ENCODE peak calls at places on chromosomes 1 and 21, in five cellular contexts. One of them, this sample, is unnamed.
A peak's percentile ranks its signal among the peaks of the same experiment; 100 is the strongest.

GRCh38 chr1:41102208-41102607 is 80.7 kb upstream of the SLFNL1 start:
- DNase-seq in IMR-90: peak; percentile 97
- DNase-seq in body of pancreas: peak; percentile 94
- DNase-seq in ovary: peak; percentile 95
- DNase-seq in lower leg skin: peak; percentile 97
- DNase-seq in this sample: peak; percentile 87

GRCh38 chr1:205360166-205360565 is 3.4 kb upstream of the KLHDC8A start:
- DNase-seq in IMR-90: no peak
- DNase-seq in body of pancreas: no peak
- DNase-seq in ovary: no peak
- DNase-seq in lower leg skin: no peak
- DNase-seq in this sample: no peak

GRCh38 chr1:156592158-156592909 is 758 bp downstream of the NAXE start:
- DNase-seq in IMR-90: no peak
- DNase-seq in body of pancreas: no peak
- DNase-seq in ovary: no peak
- DNase-seq in lower leg skin: no peak
- DNase-seq in this sample: no peak

GRCh38 chr21:17200250-17200649 is 312.6 kb upstream of the CXADR start:
- DNase-seq in IMR-90: no peak
- DNase-seq in body of pancreas: no peak
- DNase-seq in ovary: no peak
- DNase-seq in lower leg skin: no peak
- DNase-seq in this sample: no peak

GRCh38 chr1:226476657-226477319 is 68.9 kb upstream of the PARP1 start:
- DNase-seq in IMR-90: peak; percentile 6
- DNase-seq in body of pancreas: no peak
- DNase-seq in ovary: no peak
- DNase-seq in lower leg skin: peak; percentile 49
- DNase-seq in this sample: no peak

GRCh38 chr1:100860397-100860991 is 34.1 kb downstream of the EXTL2 start:
- DNase-seq in IMR-90: peak; percentile 75
- DNase-seq in body of pancreas: no peak
- DNase-seq in ovary: no peak
- DNase-seq in lower leg skin: no peak
- DNase-seq in this sample: no peak

GRCh38 chr21:44527983-44528633 is 11.9 kb downstream of the KRTAP10-1 start:
- DNase-seq in IMR-90: no peak
- DNase-seq in body of pancreas: peak; percentile 5
- DNase-seq in ovary: no peak
- DNase-seq in lower leg skin: peak; percentile 76
- DNase-seq in this sample: no peak

GRCh38 chr1:245956225-245956624 is 550.9 kb downstream of the SMYD3 start:
- DNase-seq in IMR-90: peak; percentile 55
- DNase-seq in body of pancreas: no peak
- DNase-seq in ovary: no peak
- DNase-seq in lower leg skin: no peak
- DNase-seq in this sample: no peak

GRCh38 chr1:156801409-156802121 is 15.1 kb downstream of the SH2D2A start:
- DNase-seq in IMR-90: peak; percentile 54
- DNase-seq in body of pancreas: no peak
- DNase-seq in ovary: no peak
- DNase-seq in lower leg skin: peak; percentile 73
- DNase-seq in this sample: no peak

GRCh38 chr1:3021801-3022401 is 634 bp downstream of the ACTRT2 start:
- DNase-seq in IMR-90: no peak
- DNase-seq in body of pancreas: no peak
- DNase-seq in ovary: no peak
- DNase-seq in lower leg skin: peak; percentile 85
- DNase-seq in this sample: no peak

GRCh38 chr1:234658143-234658542 is 48.2 kb upstream of the IRF2BP2 start:
- DNase-seq in IMR-90: peak; percentile 73
- DNase-seq in body of pancreas: peak; percentile 91
- DNase-seq in ovary: no peak
- DNase-seq in lower leg skin: peak; percentile 91
- DNase-seq in this sample: no peak

GRCh38 chr1:222068937-222069336 is 327.0 kb upstream of the DUSP10 start:
- DNase-seq in IMR-90: no peak
- DNase-seq in body of pancreas: no peak
- DNase-seq in ovary: no peak
- DNase-seq in lower leg skin: no peak
- DNase-seq in this sample: no peak

GRCh38 chr1:46508760-46509159 is 19.1 kb downstream of the DMBX1 start:
- DNase-seq in IMR-90: peak; percentile 15
- DNase-seq in body of pancreas: no peak
- DNase-seq in ovary: no peak
- DNase-seq in lower leg skin: no peak
- DNase-seq in this sample: no peak

GRCh38 chr1:1626207-1627141 is 5.5 kb upstream of the MMP23B start:
- DNase-seq in IMR-90: no peak
- DNase-seq in body of pancreas: no peak
- DNase-seq in ovary: no peak
- DNase-seq in lower leg skin: no peak
- DNase-seq in this sample: no peak

GRCh38 chr21:37671381-37671780 is 244.9 kb downstream of the KCNJ6 start:
- DNase-seq in IMR-90: no peak
- DNase-seq in body of pancreas: no peak
- DNase-seq in ovary: no peak
- DNase-seq in lower leg skin: no peak
- DNase-seq in this sample: no peak

GRCh38 chr1:27572019-27572678 is 31.8 kb downstream of the AHDC1 start:
- DNase-seq in IMR-90: no peak
- DNase-seq in body of pancreas: no peak
- DNase-seq in ovary: peak; percentile 43
- DNase-seq in lower leg skin: no peak
- DNase-seq in this sample: peak; percentile 87

GRCh38 chr1:245648749-245649517 is 494.1 kb downstream of the KIF26B start:
- DNase-seq in IMR-90: no peak
- DNase-seq in body of pancreas: no peak
- DNase-seq in ovary: no peak
- DNase-seq in lower leg skin: no peak
- DNase-seq in this sample: no peak

GRCh38 chr1:37096523-37096922 is 62.2 kb upstream of the GRIK3 start:
- DNase-seq in IMR-90: no peak
- DNase-seq in body of pancreas: no peak
- DNase-seq in ovary: no peak
- DNase-seq in lower leg skin: no peak
- DNase-seq in this sample: peak; percentile 17

GRCh38 chr1:12594966-12595838 is 22.8 kb downstream of the DHRS3 start:
- DNase-seq in IMR-90: peak; percentile 59
- DNase-seq in body of pancreas: peak; percentile 45
- DNase-seq in ovary: peak; percentile 69
- DNase-seq in lower leg skin: peak; percentile 94
- DNase-seq in this sample: no peak

GRCh38 chr1:2180297-2181245 is 14.0 kb downstream of the FAAP20 start:
- DNase-seq in IMR-90: peak; percentile 44
- DNase-seq in body of pancreas: no peak
- DNase-seq in ovary: no peak
- DNase-seq in lower leg skin: no peak
- DNase-seq in this sample: no peak

GRCh38 chr21:28832013-28832714 is 160.5 kb downstream of the LTN1 start:
- DNase-seq in IMR-90: peak; percentile 41
- DNase-seq in body of pancreas: no peak
- DNase-seq in ovary: no peak
- DNase-seq in lower leg skin: no peak
- DNase-seq in this sample: no peak

GRCh38 chr1:45326627-45327591 is at the start of gene HPDL:
- DNase-seq in IMR-90: peak; percentile 27
- DNase-seq in body of pancreas: peak; percentile 71
- DNase-seq in ovary: peak; percentile 70
- DNase-seq in lower leg skin: peak; percentile 90
- DNase-seq in this sample: peak; percentile 66

GRCh38 chr1:210397252-210397651 is 68.5 kb downstream of the HHAT start:
- DNase-seq in IMR-90: peak; percentile 59
- DNase-seq in body of pancreas: no peak
- DNase-seq in ovary: no peak
- DNase-seq in lower leg skin: no peak
- DNase-seq in this sample: no peak

GRCh38 chr1:93625582-93626327 is 55.9 kb downstream of the BCAR3 start:
- DNase-seq in IMR-90: peak; percentile 93
- DNase-seq in body of pancreas: no peak
- DNase-seq in ovary: no peak
- DNase-seq in lower leg skin: no peak
- DNase-seq in this sample: no peak

GRCh38 chr1:1890506-1891348 is at the start of gene GNB1:
- DNase-seq in IMR-90: peak; percentile 88
- DNase-seq in body of pancreas: peak; percentile 86
- DNase-seq in ovary: peak; percentile 86
- DNase-seq in lower leg skin: peak; percentile 96
- DNase-seq in this sample: peak; percentile 80

GRCh38 chr1:119737040-119737682 is 25.4 kb downstream of the PHGDH start:
- DNase-seq in IMR-90: no peak
- DNase-seq in body of pancreas: peak; percentile 81
- DNase-seq in ovary: peak; percentile 41
- DNase-seq in lower leg skin: no peak
- DNase-seq in this sample: no peak

GRCh38 chr1:9717193-9718005 is 65.9 kb downstream of the PIK3CD start:
- DNase-seq in IMR-90: no peak
- DNase-seq in body of pancreas: no peak
- DNase-seq in ovary: peak; percentile 76
- DNase-seq in lower leg skin: peak; percentile 94
- DNase-seq in this sample: peak; percentile 55
- TF ChIP-seq POLR2A in IMR-90: no peak
- TF ChIP-seq POLR2A in body of pancreas: no peak
- TF ChIP-seq POLR2A in ovary: no peak
- TF ChIP-seq POLR2A in lower leg skin: no peak
- TF ChIP-seq POLR2A in this sample: no peak

GRCh38 chr1:14768589-14769304 is 170.3 kb downstream of the KAZN start:
- DNase-seq in IMR-90: no peak
- DNase-seq in body of pancreas: peak; percentile 22
- DNase-seq in ovary: no peak
- DNase-seq in lower leg skin: no peak
- DNase-seq in this sample: no peak

GRCh38 chr1:14765773-14766172 is 167.3 kb downstream of the KAZN start:
- DNase-seq in IMR-90: no peak
- DNase-seq in body of pancreas: no peak
- DNase-seq in ovary: no peak
- DNase-seq in lower leg skin: peak; percentile 92
- DNase-seq in this sample: no peak

GRCh38 chr1:14773621-14774020 is 175.1 kb downstream of the KAZN start:
- DNase-seq in IMR-90: no peak
- DNase-seq in body of pancreas: no peak
- DNase-seq in ovary: no peak
- DNase-seq in lower leg skin: no peak
- DNase-seq in this sample: no peak

GRCh38 chr1:14767075-14767474 is 168.6 kb downstream of the KAZN start:
- DNase-seq in IMR-90: no peak
- DNase-seq in body of pancreas: no peak
- DNase-seq in ovary: no peak
- DNase-seq in lower leg skin: no peak
- DNase-seq in this sample: no peak

GRCh38 chr1:14769486-14770274 is 171.2 kb downstream of the KAZN start:
- DNase-seq in IMR-90: no peak
- DNase-seq in body of pancreas: no peak
- DNase-seq in ovary: no peak
- DNase-seq in lower leg skin: no peak
- DNase-seq in this sample: no peak
- TF ChIP-seq CTCF in IMR-90: no peak
- TF ChIP-seq CTCF in body of pancreas: no peak
- TF ChIP-seq CTCF in ovary: no peak
- TF ChIP-seq CTCF in lower leg skin: no peak
- TF ChIP-seq CTCF in this sample: no peak

DNA sequence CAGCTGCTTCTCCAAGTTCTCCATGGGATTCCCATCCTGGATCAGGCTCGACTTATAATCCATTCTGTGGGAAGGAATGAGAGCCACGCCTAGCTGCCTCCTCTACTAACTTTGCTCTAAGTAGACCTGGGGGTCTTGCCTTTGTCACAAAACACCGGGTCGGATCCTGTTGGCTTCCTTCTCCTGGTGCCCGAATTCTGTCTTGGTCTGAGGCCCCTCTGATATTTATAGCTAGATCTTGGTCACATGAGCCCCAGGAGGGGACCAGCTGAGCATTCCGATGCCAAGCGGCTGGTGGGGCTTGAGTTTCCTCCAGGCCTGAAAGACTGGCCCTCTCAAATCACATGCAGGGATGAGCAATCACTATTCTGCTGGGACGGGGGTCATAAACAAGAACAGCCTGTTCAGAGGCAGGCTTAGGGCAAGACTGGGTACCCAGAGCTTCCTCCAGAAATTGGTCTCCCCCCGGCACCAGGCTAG is at the start of gene TRIM63:
- DNase-seq in IMR-90: no peak
- DNase-seq in body of pancreas: no peak
- DNase-seq in ovary: no peak
- DNase-seq in lower leg skin: no peak
- DNase-seq in this sample: peak; percentile 98
- H3K4me3 ChIP-seq in IMR-90: no peak within 1 kb of the TSS
- H3K4me3 ChIP-seq in body of pancreas: no peak within 1 kb of the TSS
- H3K4me3 ChIP-seq in ovary: no peak within 1 kb of the TSS
- H3K4me3 ChIP-seq in lower leg skin: no peak within 1 kb of the TSS
- H3K4me3 ChIP-seq in this sample: peak within 1 kb of the TSS; percentile 85

GRCh38 chr1:15718199-15718601 is 17.9 kb upstream of the SLC25A34 start:
- DNase-seq in IMR-90: no peak
- DNase-seq in body of pancreas: no peak
- DNase-seq in ovary: no peak
- DNase-seq in lower leg skin: no peak
- DNase-seq in this sample: peak; percentile 81
- TF ChIP-seq POLR2A in IMR-90: no peak
- TF ChIP-seq POLR2A in body of pancreas: no peak
- TF ChIP-seq POLR2A in ovary: no peak
- TF ChIP-seq POLR2A in lower leg skin: no peak
- TF ChIP-seq POLR2A in this sample: peak; percentile 53

GRCh38 chr1:32724678-32725594 is 22.4 kb upstream of the SYNC start:
- DNase-seq in IMR-90: peak; percentile 96
- DNase-seq in body of pancreas: peak; percentile 42
- DNase-seq in ovary: peak; percentile 44
- DNase-seq in lower leg skin: no peak
- DNase-seq in this sample: no peak
- TF ChIP-seq CTCF in IMR-90: no peak
- TF ChIP-seq CTCF in body of pancreas: no peak
- TF ChIP-seq CTCF in ovary: no peak
- TF ChIP-seq CTCF in lower leg skin: no peak
- TF ChIP-seq CTCF in this sample: no peak

GRCh38 chr1:244326757-244327156 is 125.0 kb downstream of the ADSS2 start:
- DNase-seq in IMR-90: no peak
- DNase-seq in body of pancreas: no peak
- DNase-seq in ovary: no peak
- DNase-seq in lower leg skin: peak; percentile 25
- DNase-seq in this sample: no peak

GRCh38 chr1:244324176-244324883 is 127.4 kb downstream of the ADSS2 start:
- DNase-seq in IMR-90: no peak
- DNase-seq in body of pancreas: no peak
- DNase-seq in ovary: no peak
- DNase-seq in lower leg skin: peak; percentile 53
- DNase-seq in this sample: no peak

GRCh38 chr1:244322791-244323521 is 128.8 kb downstream of the ADSS2 start:
- DNase-seq in IMR-90: peak; percentile 98
- DNase-seq in body of pancreas: peak; percentile 62
- DNase-seq in ovary: peak; percentile 67
- DNase-seq in lower leg skin: peak; percentile 75
- DNase-seq in this sample: peak; percentile 26

GRCh38 chr1:244327533-244327932 is 124.2 kb downstream of the ADSS2 start:
- DNase-seq in IMR-90: no peak
- DNase-seq in body of pancreas: no peak
- DNase-seq in ovary: no peak
- DNase-seq in lower leg skin: no peak
- DNase-seq in this sample: no peak

GRCh38 chr1:244325056-244325764 is 126.5 kb downstream of the ADSS2 start:
- DNase-seq in IMR-90: peak; percentile 47
- DNase-seq in body of pancreas: no peak
- DNase-seq in ovary: no peak
- DNase-seq in lower leg skin: peak; percentile 79
- DNase-seq in this sample: no peak
- H3K4me3 ChIP-seq in IMR-90: no peak overlapping the region
- H3K4me3 ChIP-seq in body of pancreas: no peak overlapping the region
- H3K4me3 ChIP-seq in ovary: no peak overlapping the region
- H3K4me3 ChIP-seq in lower leg skin: no peak overlapping the region
- H3K4me3 ChIP-seq in this sample: no peak overlapping the region

GRCh38 chr1:195721210-195721971 is 886.8 kb downstream of the KCNT2 start:
- DNase-seq in IMR-90: no peak
- DNase-seq in body of pancreas: no peak
- DNase-seq in ovary: no peak
- DNase-seq in lower leg skin: no peak
- DNase-seq in this sample: no peak
- TF ChIP-seq POLR2A in IMR-90: no peak
- TF ChIP-seq POLR2A in body of pancreas: no peak
- TF ChIP-seq POLR2A in ovary: no peak
- TF ChIP-seq POLR2A in lower leg skin: no peak
- TF ChIP-seq POLR2A in this sample: no peak

This sample was measured in gastrocnemius medialis.